ENCODE peak calls at places on chromosome 9, in four cellular contexts. M, Y, A and U are unnamed samples.

GRCh38 chr9:34961574-34962480 is 3.7 kb downstream of the PHF24 start:
- DNase-seq in M (no peak), Y (no peak), A (no peak), U (no peak)

GRCh38 chr9:136527721-136528710 is 17.8 kb downstream of the NOTCH1 start:
- DNase-seq in M (no peak), Y (peak), A (no peak), U (peak)

GRCh38 chr9:36609306-36609705 is 36.6 kb downstream of the MELK start:
- DNase-seq in M (no peak), Y (no peak), A (no peak), U (no peak)

GRCh38 chr9:5953743-5954707 is 61.4 kb downstream of the RANBP6 start:
- DNase-seq in M (no peak), Y (no peak), A (no peak), U (no peak)

GRCh38 chr9:131645078-131645776 is 94.6 kb downstream of the RAPGEF1 start:
- DNase-seq in M (no peak), Y (no peak), A (no peak), U (no peak)

GRCh38 chr9:89367726-89368437 is 49.6 kb downstream of the SECISBP2 start:
- DNase-seq in M (no peak), Y (no peak), A (no peak), U (no peak)

GRCh38 chr9:26746357-26747072 is 146.1 kb downstream of the CAAP1 start:
- DNase-seq in M (peak), Y (no peak), A (no peak), U (peak)

GRCh38 chr9:21317956-21318923 is 13.1 kb upstream of the IFNA5 start:
- DNase-seq in M (peak), Y (peak), A (no peak), U (peak)

GRCh38 chr9:38526571-38526970 is 93.8 kb downstream of the ANKRD18A start:
- DNase-seq in M (no peak), Y (no peak), A (no peak), U (no peak)

GRCh38 chr9:105254226-105254625 is 9.8 kb downstream of the SLC44A1 start:
- DNase-seq in M (no peak), Y (no peak), A (no peak), U (no peak)

GRCh38 chr9:105076729-105077128 is 148.8 kb upstream of the ABCA1 start:
- DNase-seq in M (no peak), Y (no peak), A (no peak), U (no peak)

GRCh38 chr9:99103909-99104458 is 929 bp upstream of the TGFBR1 start:
- DNase-seq in M (no peak), Y (no peak), A (no peak), U (peak)

GRCh38 chr9:93677061-93677571 is 100.7 kb downstream of the PHF2 start:
- DNase-seq in M (no peak), Y (no peak), A (peak), U (no peak)

GRCh38 chr9:135443811-135444470 is 35.6 kb upstream of the PPP1R26 start:
- DNase-seq in M (no peak), Y (no peak), A (no peak), U (no peak)

GRCh38 chr9:83971485-83971884 is 8.5 kb downstream of the HNRNPK start:
- DNase-seq in M (no peak), Y (no peak), A (no peak), U (no peak)

GRCh38 chr9:125663127-125663526 is 43.9 kb downstream of the MAPKAP1 start:
- DNase-seq in M (no peak), Y (no peak), A (no peak), U (no peak)